ENCODE peak calls at places on chromosomes 16 and 17, in seven cellular contexts. N is fibroblast of pulmonary artery; L is NCI-H1436 treated with DMSO at 0.1 percent for 48 hours; T is effector CD4-positive, alpha-beta T cell; O is HAP-1; E is HCT116; R is T-helper 1 cell. K is an unnamed sample.

GRCh38 chr17:4626734-4627256 is 14.7 kb downstream of the ALOX15 start:
- DNase-seq in O (no peak), R (no peak), N (no peak), E (no peak), L (no peak), T (no peak), K (no peak)

GRCh38 chr16:19164285-19164684 is 3.8 kb upstream of the SYT17 start:
- DNase-seq in R (no peak), O (no peak), T (no peak), E (no peak), N (no peak), L (no peak), K (no peak)

GRCh38 chr16:75011634-75012307 is 12.9 kb downstream of the ZNRF1 start:
- DNase-seq in E (peak), R (no peak), L (no peak), O (peak), T (no peak), N (peak), K (no peak)

GRCh38 chr17:10033449-10033848 is 128.4 kb upstream of the RCVRN start:
- DNase-seq in T (no peak), L (no peak), N (no peak), R (no peak), O (no peak), E (no peak), K (peak)

GRCh38 chr17:56319531-56319930 is 166.3 kb downstream of the ANKFN1 start:
- DNase-seq in T (no peak), E (peak), O (no peak), R (no peak), L (no peak), N (peak), K (peak)

GRCh38 chr17:80504671-80505413 is 28.4 kb upstream of the NPTX1 start:
- DNase-seq in T (no peak), R (no peak), E (no peak), O (no peak), N (peak), L (no peak), K (peak)

GRCh38 chr16:10923650-10924214 is 18.5 kb downstream of the DEXI start:
- DNase-seq in T (no peak), E (no peak), R (no peak), O (no peak), L (no peak), N (no peak), K (no peak)

GRCh38 chr17:37844158-37844976 is 79.8 kb upstream of the TBC1D3K start:
- DNase-seq in L (no peak), T (peak), O (peak), R (peak), E (peak), N (peak), K (peak)

GRCh38 chr16:19294156-19294649 is 8.7 kb downstream of the CLEC19A start:
- DNase-seq in N (peak), L (peak), E (no peak), O (no peak), R (no peak), T (no peak), K (peak)

GRCh38 chr17:41334899-41335298 is 15.7 kb downstream of the KRT33A start:
- DNase-seq in T (no peak), N (no peak), E (no peak), O (no peak), L (no peak), R (no peak), K (no peak)

GRCh38 chr16:27242868-27243590 is 25.5 kb downstream of the NSMCE1 start:
- DNase-seq in L (no peak), E (no peak), R (no peak), T (no peak), O (no peak), N (peak), K (no peak)

GRCh38 chr17:34081269-34081668 is 173.8 kb upstream of the CCL2 start:
- DNase-seq in N (peak), O (peak), T (no peak), L (no peak), E (no peak), R (no peak), K (peak)

GRCh38 chr17:47970725-47971511 is at the start of gene CDK5RAP3:
- DNase-seq in T (peak), O (peak), E (peak), L (peak), R (peak), N (peak), K (peak)

GRCh38 chr17:52025231-52025630 is 133.3 kb downstream of the CA10 start:
- DNase-seq in O (no peak), T (no peak), N (no peak), R (no peak), L (no peak), E (no peak), K (no peak)

GRCh38 chr16:80583466-80583865 is 42.7 kb downstream of the DYNLRB2 start:
- DNase-seq in L (no peak), E (no peak), R (no peak), T (no peak), O (no peak), N (peak), K (no peak)

GRCh38 chr17:18160128-18160856 is 23.3 kb upstream of the ALKBH5 start:
- DNase-seq in N (no peak), R (no peak), O (no peak), E (no peak), L (no peak), T (no peak), K (no peak)

GRCh38 chr16:30430428-30430970 is 669 bp upstream of the DCTPP1 start:
- DNase-seq in T (no peak), R (peak), N (no peak), O (no peak), E (no peak), L (no peak), K (no peak)

GRCh38 chr16:24668481-24669001 is 60.9 kb upstream of the TNRC6A start:
- DNase-seq in N (no peak), R (no peak), T (no peak), L (no peak), O (no peak), E (no peak), K (no peak)

GRCh38 chr17:48374650-48375230 is 55.3 kb downstream of the SKAP1 start:
- DNase-seq in T (peak), N (no peak), R (no peak), L (no peak), O (peak), E (peak), K (peak)

GRCh38 chr16:55502801-55503366 is 6.0 kb upstream of the LPCAT2 start:
- DNase-seq in R (no peak), E (peak), O (peak), L (no peak), N (peak), T (no peak), K (no peak)

GRCh38 chr16:81560979-81561657 is 116.5 kb downstream of the CMIP start:
- DNase-seq in L (no peak), R (no peak), T (no peak), O (no peak), N (no peak), E (no peak), K (no peak)

GRCh38 chr16:29820730-29821662 is 734 bp downstream of the MVP start:
- DNase-seq in N (peak), E (no peak), T (no peak), O (no peak), L (no peak), R (peak), K (no peak)

GRCh38 chr17:35372846-35373531 is 432 bp downstream of the SLFN11 start:
- DNase-seq in N (no peak), R (peak), E (no peak), L (no peak), O (peak), T (peak), K (no peak)

GRCh38 chr17:51046527-51047384 is 73.9 kb downstream of the SPAG9 start:
- DNase-seq in L (peak), O (peak), E (no peak), T (no peak), N (peak), R (no peak), K (no peak)

GRCh38 chr17:40363480-40363838 is 1.1 kb downstream of the GJD3 start:
- DNase-seq in L (no peak), T (no peak), O (peak), E (no peak), R (no peak), N (no peak), K (no peak)

GRCh38 chr16:50742521-50743150 is 750 bp downstream of the CYLD start:
- DNase-seq in E (no peak), N (peak), T (peak), O (peak), R (peak), L (no peak), K (peak)

GRCh38 chr17:17741346-17742023 is 60.2 kb downstream of the RAI1 start:
- DNase-seq in T (no peak), E (no peak), L (no peak), O (peak), N (peak), R (no peak), K (no peak)

GRCh38 chr17:78933025-78933958 is 8.1 kb upstream of the TIMP2 start:
- DNase-seq in L (no peak), T (peak), E (peak), N (peak), R (no peak), O (no peak), K (peak)

GRCh38 chr16:83549836-83550569 is 257.8 kb upstream of the HSBP1 start:
- DNase-seq in N (no peak), T (no peak), R (no peak), E (no peak), O (no peak), L (no peak), K (no peak)

GRCh38 chr16:81600275-81600674 is 155.7 kb downstream of the CMIP start:
- DNase-seq in R (no peak), T (no peak), N (peak), E (no peak), O (peak), L (no peak), K (no peak)

GRCh38 chr17:74528491-74529199 is 2.6 kb downstream of the CD300LB start:
- DNase-seq in T (no peak), L (no peak), O (no peak), R (no peak), E (no peak), N (no peak), K (peak)

GRCh38 chr16:48366165-48367093 is 18.8 kb downstream of the SIAH1 start:
- DNase-seq in O (peak), N (peak), E (peak), R (peak), L (no peak), T (peak), K (peak)

GRCh38 chr17:41672153-41672552 is 16.5 kb upstream of the EIF1 start:
- DNase-seq in R (no peak), E (no peak), O (no peak), N (no peak), T (no peak), L (no peak), K (no peak)

GRCh38 chr16:35743101-35743692 is 2283.8 kb downstream of the TP53TG3F start:
- DNase-seq in O (no peak), R (no peak), T (no peak), E (no peak), N (no peak), L (no peak), K (no peak)

K was measured in OCI-LY7.